ENCODE peak calls at places on chromosomes 13 and 19, in five cellular contexts. E is mammary epithelial cell, D is A549, P is right lobe of liver, U is Peyer's patch. L is an unnamed sample.

GRCh38 chr13:108656742-108657141 is 27.3 kb downstream of the MYO16 start:
- DNase-seq in E (no peak), D (no peak), P (no peak), U (no peak), L (no peak)

GRCh38 chr19:22327321-22327720 is 41.1 kb downstream of the ZNF729 start:
- DNase-seq in E (no peak), D (no peak), P (no peak), U (no peak), L (no peak)

GRCh38 chr19:3478409-3479176 is 1.7 kb downstream of the SMIM24 start:
- DNase-seq in E (no peak), D (no peak), P (no peak), U (no peak), L (no peak)

GRCh38 chr13:59094149-59094548 is 1069.6 kb downstream of the DIAPH3 start:
- DNase-seq in E (no peak), D (no peak), P (no peak), U (no peak), L (no peak)

GRCh38 chr13:75312884-75313520 is 169.0 kb downstream of the TBC1D4 start:
- DNase-seq in E (no peak), D (no peak), P (no peak), U (no peak), L (no peak)

GRCh38 chr13:101751488-101751887 is 299.0 kb downstream of the ITGBL1 start:
- DNase-seq in E (peak), D (no peak), P (no peak), U (no peak), L (no peak)

GRCh38 chr13:65292488-65292901 is 1937.6 kb downstream of the PCDH9 start:
- DNase-seq in E (no peak), D (no peak), P (no peak), U (no peak), L (no peak)

GRCh38 chr13:71913717-71914116 is 46.7 kb upstream of the DACH1 start:
- DNase-seq in E (no peak), D (no peak), P (no peak), U (no peak), L (no peak)

GRCh38 chr19:6048808-6049405 is 61.4 kb downstream of the RFX2 start:
- DNase-seq in E (peak), D (peak), P (peak), U (peak), L (peak)

GRCh38 chr13:92297971-92298942 is 899.8 kb downstream of the GPC5 start:
- DNase-seq in E (no peak), D (no peak), P (no peak), U (no peak), L (no peak)

GRCh38 chr13:59356607-59357006 is 807.1 kb downstream of the DIAPH3 start:
- DNase-seq in E (no peak), D (no peak), P (peak), U (no peak), L (peak)

GRCh38 chr19:55082023-55082851 is 6.6 kb downstream of the EPS8L1 start:
- DNase-seq in E (no peak), D (peak), P (no peak), U (peak), L (peak)

GRCh38 chr13:34577051-34577450 is 365.0 kb upstream of the NBEA start:
- DNase-seq in E (peak), D (no peak), P (no peak), U (no peak), L (no peak)

GRCh38 chr19:40530091-40530901 is 46.4 kb upstream of the SHKBP1 start:
- DNase-seq in E (no peak), D (peak), P (no peak), U (no peak), L (peak)

GRCh38 chr13:108034909-108035308 is 180.4 kb downstream of the LIG4 start:
- DNase-seq in E (no peak), D (no peak), P (no peak), U (no peak), L (no peak)

GRCh38 chr19:3827306-3827705 is 41.1 kb upstream of the MATK start:
- DNase-seq in E (no peak), D (no peak), P (no peak), U (no peak), L (no peak)

GRCh38 chr19:15640294-15640903 is at the start of gene CYP4F3:
- DNase-seq in E (peak), D (peak), P (peak), U (peak), L (peak)

GRCh38 chr19:11204943-11205349 is 7.6 kb upstream of the KANK2 start:
- DNase-seq in E (peak), D (no peak), P (no peak), U (no peak), L (peak)

GRCh38 chr13:41973247-41973741 is 12.4 kb upstream of the VWA8 start:
- DNase-seq in E (no peak), D (no peak), P (no peak), U (no peak), L (no peak)

GRCh38 chr19:54364775-54365257 is at the start of gene LAIR1:
- DNase-seq in E (no peak), D (no peak), P (no peak), U (no peak), L (no peak)

GRCh38 chr19:57171551-57172081 is 4.3 kb upstream of the DUXA start:
- DNase-seq in E (peak), D (peak), P (no peak), U (no peak), L (peak)

GRCh38 chr13:71866173-71867091 is 572 bp downstream of the DACH1 start:
- DNase-seq in E (peak), D (no peak), P (peak), U (peak), L (peak)

GRCh38 chr13:31431722-31432137 is 232.0 kb downstream of the B3GLCT start:
- DNase-seq in E (peak), D (peak), P (no peak), U (no peak), L (peak)

GRCh38 chr19:9935409-9936062 is 779 bp downstream of the OLFM2 start:
- DNase-seq in E (no peak), D (no peak), P (no peak), U (no peak), L (peak)
- H3K27ac ChIP-seq in E (no peak), D (peak), P (no peak), U (no peak), L (no peak)

GRCh38 chr13:43911871-43912270 is 32.2 kb downstream of the LACC1 start:
- DNase-seq in E (no peak), D (no peak), P (no peak), U (no peak), L (no peak)
- H3K27ac ChIP-seq in E (no peak), D (no peak), P (no peak), U (no peak), L (no peak)

GRCh38 chr13:110440946-110441731 is 120.4 kb downstream of the RAB20 start:
- DNase-seq in E (no peak), D (no peak), P (no peak), U (no peak), L (no peak)
- H3K27ac ChIP-seq in E (no peak), D (no peak), P (no peak), U (no peak), L (no peak)

GRCh38 chr13:22486490-22486889 is 694.3 kb upstream of the SGCG start:
- DNase-seq in E (no peak), D (no peak), P (no peak), U (no peak), L (no peak)
- H3K27ac ChIP-seq in E (no peak), D (no peak), P (no peak), U (no peak), L (no peak)

GRCh38 chr13:113917523-113918371 is 53.9 kb upstream of the GAS6 start:
- DNase-seq in E (no peak), D (no peak), P (no peak), U (peak), L (no peak)
- H3K27ac ChIP-seq in E (no peak), D (no peak), P (no peak), U (no peak), L (no peak)

GRCh38 chr19:14378890-14379289 is 2.4 kb upstream of the ADGRE5 start:
- DNase-seq in E (no peak), D (no peak), P (no peak), U (no peak), L (no peak)
- H3K27ac ChIP-seq in E (no peak), D (no peak), P (no peak), U (peak), L (no peak)

GRCh38 chr13:51636349-51636890 is 52.2 kb downstream of the WDFY2 start:
- DNase-seq in E (no peak), D (no peak), P (no peak), U (no peak), L (no peak)

GRCh38 chr13:51638497-51638871 is 54.2 kb downstream of the WDFY2 start:
- DNase-seq in E (peak), D (no peak), P (no peak), U (no peak), L (no peak)

GRCh38 chr13:51639171-51639570 is 54.9 kb downstream of the WDFY2 start:
- DNase-seq in E (no peak), D (no peak), P (no peak), U (no peak), L (no peak)

GRCh38 chr13:51635137-51635878 is 51.0 kb downstream of the WDFY2 start:
- DNase-seq in E (no peak), D (no peak), P (no peak), U (no peak), L (no peak)

DNA sequence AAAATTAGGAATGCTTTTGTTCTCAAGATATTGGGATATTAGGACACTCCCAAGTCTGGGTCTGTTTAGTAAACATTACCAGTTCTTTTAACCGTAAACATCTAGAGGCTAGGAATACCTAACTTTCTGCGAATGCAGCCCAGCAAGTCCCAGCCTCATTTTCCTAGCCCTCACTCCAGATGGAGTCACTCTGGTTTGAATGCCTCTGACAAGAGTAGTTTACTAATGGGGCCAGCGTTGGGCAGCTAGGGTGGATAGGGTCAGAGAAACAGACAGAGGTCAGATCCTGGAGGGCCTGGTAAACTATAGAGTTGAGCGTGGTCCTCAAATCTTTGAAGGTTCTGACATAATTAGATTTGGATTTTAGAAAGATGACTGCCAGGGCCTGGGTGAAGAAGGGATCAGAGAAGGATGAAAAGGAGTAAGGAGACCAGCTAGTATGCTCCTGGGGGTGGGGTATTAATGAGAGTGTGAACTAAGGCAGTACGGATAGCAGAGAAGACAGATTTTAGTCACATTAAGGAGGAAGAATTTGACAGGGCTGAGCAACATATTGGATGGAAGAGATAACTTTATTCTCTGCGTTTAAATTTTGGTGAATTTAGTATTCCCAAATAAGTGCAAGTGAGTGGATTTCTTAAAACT is 53.7 kb downstream of the WDFY2 start:
- DNase-seq in E (no peak), D (no peak), P (no peak), U (no peak), L (no peak)
- H3K27ac ChIP-seq in E (no peak), D (peak), P (no peak), U (no peak), L (no peak)

L was measured in pancreas.